ENCODE peak calls at places on chromosome 6, in four cellular contexts. M is sigmoid colon, J is K562, I is HepG2. F is an unnamed sample.

GRCh38 chr6:170279977-170280688 is 10.7 kb downstream of the DLL1 start:
- DNase-seq in M (peak; percentile 76), J (peak; percentile 39), I (no peak), F (peak; percentile 75)

GRCh38 chr6:143555582-143555981 is 44.1 kb upstream of the FUCA2 start:
- DNase-seq in I (no peak), M (no peak), J (no peak), F (no peak)

GRCh38 chr6:21383499-21384085 is 210.0 kb upstream of the SOX4 start:
- DNase-seq in J (no peak), M (no peak), I (no peak), F (no peak)

GRCh38 chr6:776394-777041 is 83.6 kb upstream of the EXOC2 start:
- DNase-seq in I (no peak), M (no peak), J (no peak), F (no peak)

GRCh38 chr6:7166410-7167293 is 58.9 kb downstream of the RREB1 start:
- DNase-seq in M (no peak), J (peak; percentile 84), I (no peak), F (no peak)

GRCh38 chr6:82959385-82959941 is 106.2 kb downstream of the UBE3D start:
- DNase-seq in J (no peak), I (no peak), M (no peak), F (no peak)

GRCh38 chr6:51562198-51562597 is 525.2 kb downstream of the PKHD1 start:
- DNase-seq in J (no peak), M (no peak), I (no peak), F (no peak)

GRCh38 chr6:18342223-18342622 is 44.9 kb upstream of the RNF144B start:
- DNase-seq in J (no peak), I (no peak), M (no peak), F (no peak)

GRCh38 chr6:22737331-22737730 is 168.0 kb downstream of the HDGFL1 start:
- DNase-seq in M (peak; percentile 65), J (no peak), I (no peak), F (no peak)

GRCh38 chr6:154404791-154405400 is 48.3 kb upstream of the IPCEF1 start:
- DNase-seq in J (no peak), M (no peak), I (no peak), F (no peak)

GRCh38 chr6:136947037-136947436 is 24.9 kb downstream of the SLC35D3 start:
- DNase-seq in I (no peak), M (no peak), J (no peak), F (no peak)

GRCh38 chr6:37783831-37784584 is 35.5 kb upstream of the ZFAND3 start:
- DNase-seq in I (no peak), J (no peak), M (peak; percentile 73), F (peak; percentile 28)

GRCh38 chr6:28478518-28478917 is 35.2 kb upstream of the ZSCAN23 start:
- DNase-seq in I (no peak), J (no peak), M (no peak), F (no peak)

GRCh38 chr6:166969390-166970002 is 13.1 kb upstream of the RNASET2 start:
- DNase-seq in M (no peak), J (no peak), I (no peak), F (no peak)

GRCh38 chr6:37069639-37070038 is 64.2 kb downstream of the FGD2 start:
- DNase-seq in J (no peak), I (no peak), M (no peak), F (no peak)

GRCh38 chr6:104711371-104711770 is 148.3 kb downstream of the HACE1 start:
- DNase-seq in J (no peak), M (no peak), I (peak; percentile 80), F (no peak)

GRCh38 chr6:72715119-72715518 is 93.3 kb downstream of the KCNQ5 start:
- DNase-seq in I (no peak), M (no peak), J (no peak), F (no peak)

GRCh38 chr6:18990313-18990978 is 603.3 kb downstream of the RNF144B start:
- DNase-seq in J (peak; percentile 66), M (peak; percentile 77), I (peak; percentile 58), F (peak; percentile 79)

GRCh38 chr6:20919677-20920385 is 385.6 kb downstream of the CDKAL1 start:
- DNase-seq in M (no peak), I (no peak), J (no peak), F (no peak)

GRCh38 chr6:43833223-43833995 is 63.4 kb downstream of the VEGFA start:
- DNase-seq in I (peak; percentile 60), J (no peak), M (no peak), F (peak; percentile 64)

GRCh38 chr6:169250660-169251059 is 3.0 kb downstream of the THBS2 start:
- DNase-seq in J (no peak), M (peak; percentile 85), I (no peak), F (peak; percentile 21)

GRCh38 chr6:106733386-106733785 is 104.0 kb downstream of the QRSL1 start:
- DNase-seq in I (no peak), J (no peak), M (no peak), F (no peak)

GRCh38 chr6:144898052-144898689 is 613.0 kb downstream of the UTRN start:
- DNase-seq in J (no peak), M (no peak), I (no peak), F (no peak)

GRCh38 chr6:169427856-169428255 is 174.2 kb upstream of the THBS2 start:
- DNase-seq in I (no peak), J (no peak), M (peak; percentile 74), F (no peak)

GRCh38 chr6:144897441-144897921 is 612.3 kb downstream of the UTRN start:
- DNase-seq in M (no peak), J (no peak), I (no peak), F (no peak)

GRCh38 chr6:20660534-20660933 is 126.3 kb downstream of the CDKAL1 start:
- DNase-seq in I (no peak), M (no peak), J (no peak), F (no peak)

GRCh38 chr6:14499804-14500203 is 382.2 kb downstream of the CD83 start:
- DNase-seq in J (no peak), I (no peak), M (no peak), F (no peak)

GRCh38 chr6:90049295-90049694 is 155.0 kb downstream of the GJA10 start:
- DNase-seq in I (no peak), J (no peak), M (no peak), F (no peak)

GRCh38 chr6:105301072-105301503 is 101.8 kb downstream of the PREP start:
- DNase-seq in M (no peak), J (no peak), I (no peak), F (no peak)

GRCh38 chr6:31121131-31121790 is 1.0 kb upstream of the CDSN start:
- DNase-seq in M (no peak), J (no peak), I (no peak), F (no peak)

GRCh38 chr6:300026-300425 is 7.7 kb downstream of the DUSP22 start:
- DNase-seq in I (no peak), J (no peak), M (no peak), F (no peak)

GRCh38 chr6:158707120-158707519 is 57.3 kb downstream of the SYTL3 start:
- DNase-seq in I (no peak), M (peak; percentile 83), J (peak; percentile 60), F (peak; percentile 61)

GRCh38 chr6:56328366-56328765 is 81.0 kb upstream of the COL21A1 start:
- DNase-seq in M (no peak), J (no peak), I (no peak), F (no peak)

GRCh38 chr6:106727480-106728153 is 98.2 kb downstream of the QRSL1 start:
- DNase-seq in I (no peak), M (no peak), J (no peak), F (no peak)

GRCh38 chr6:146859206-146859605 is 260.4 kb downstream of the ADGB start:
- DNase-seq in M (no peak), I (no peak), J (no peak), F (no peak)

GRCh38 chr6:53967415-53967814 is 143.8 kb upstream of the MLIP start:
- DNase-seq in J (no peak), I (no peak), M (no peak), F (no peak)

GRCh38 chr6:34181903-34182302 is 36.0 kb upstream of the GRM4 start:
- DNase-seq in M (no peak), I (no peak), J (no peak), F (peak; percentile 20)

GRCh38 chr6:37994238-37994637 is 174.7 kb downstream of the ZFAND3 start:
- DNase-seq in M (no peak), J (no peak), I (no peak), F (no peak)

GRCh38 chr6:129699661-129700060 is 10.3 kb downstream of the ARHGAP18 start:
- DNase-seq in I (no peak), M (no peak), J (peak; percentile 34), F (no peak)

GRCh38 chr6:129701721-129702455 is 8.1 kb downstream of the ARHGAP18 start:
- DNase-seq in J (no peak), I (no peak), M (no peak), F (no peak)

GRCh38 chr6:129698430-129698829 is 11.5 kb downstream of the ARHGAP18 start:
- DNase-seq in J (no peak), M (no peak), I (no peak), F (no peak)

GRCh38 chr6:129697788-129698187 is 12.2 kb downstream of the ARHGAP18 start:
- DNase-seq in M (no peak), J (no peak), I (no peak), F (no peak)

GRCh38 chr6:129700666-129701065 is 9.3 kb downstream of the ARHGAP18 start:
- DNase-seq in M (no peak), J (no peak), I (no peak), F (no peak)
- H3K4me1 ChIP-seq in M (no peaks in the 10 kb centered on the region), J (peaks cover 3% of the 10 kb centered on the region), I (peaks cover 100% of the 10 kb centered on the region), F (peaks cover 15% of the 10 kb centered on the region)

GRCh38 chr6:15594512-15595241 is 68.2 kb downstream of the DTNBP1 start:
- DNase-seq in M (no peak), I (no peak), J (no peak), F (no peak)
- H3K27ac ChIP-seq in M (no peak overlapping the region), I (no peak overlapping the region), J (no peak overlapping the region), F (no peak overlapping the region)

DNA sequence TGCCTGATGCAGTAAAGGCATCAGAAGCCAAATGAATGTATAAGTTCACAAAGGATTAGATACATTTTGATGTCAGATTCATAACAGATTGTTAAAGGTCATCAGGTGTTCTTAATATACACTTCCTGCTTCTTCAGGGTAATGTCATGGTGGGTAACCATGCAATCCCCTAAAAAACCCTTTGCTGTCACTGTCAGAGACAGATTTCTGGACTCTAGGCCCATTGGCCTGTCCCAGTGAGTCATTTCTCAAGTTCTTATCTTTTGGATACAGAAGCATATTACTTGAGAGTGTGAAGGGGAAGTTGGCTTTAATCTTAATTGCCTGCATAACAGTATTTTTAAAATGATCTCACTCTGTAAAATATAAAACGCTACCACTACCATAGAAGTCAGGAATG is 895.6 kb upstream of the MAP3K7 start:
- DNase-seq in I (no peak), M (no peak), J (no peak), F (no peak)
- TF ChIP-seq EP300 in I (no peak), M (no peak), J (no peak), F (no peak)

GRCh38 chr6:75478929-75479328 is 14.7 kb downstream of the FILIP1 start:
- DNase-seq in M (no peak), J (no peak), I (no peak), F (no peak)
- H3K4me1 ChIP-seq in M (no peaks in the 10 kb centered on the region), J (no peaks in the 10 kb centered on the region), I (no peaks in the 10 kb centered on the region), F (peaks cover 13% of the 10 kb centered on the region)